ENCODE peak calls at places on chromosomes 7 and 10, in seven cellular contexts. Y is left lung; G is NB4; N is nephron progenitor cell; J is CD8-positive, alpha-beta T cell; R is HCT116; I is psoas muscle. P is an unnamed sample.
A peak's percentile ranks its signal among the peaks of the same experiment; 100 is the strongest.

GRCh38 chr7:128902761-128903585 is 7.5 kb downstream of the KCP start:
- DNase-seq in Y (no peak), G (no peak), N (no peak), J (no peak), R (no peak), I (no peak), P (peak; percentile 36)

GRCh38 chr10:61786728-61787127 is 114.8 kb upstream of the ARID5B start:
- DNase-seq in Y (no peak), G (no peak), N (no peak), J (no peak), R (peak; percentile 12), I (no peak), P (no peak)

GRCh38 chr10:91975438-91975837 is 51.9 kb downstream of the BTAF1 start:
- DNase-seq in Y (no peak), G (no peak), N (no peak), J (no peak), R (no peak), I (no peak), P (no peak)

GRCh38 chr10:70765794-70766594 is 19.2 kb downstream of the TBATA start:
- DNase-seq in Y (no peak), G (no peak), N (no peak), J (no peak), R (no peak), I (no peak), P (peak; percentile 21)

GRCh38 chr7:21367537-21367936 is 60.3 kb upstream of the SP4 start:
- DNase-seq in Y (no peak), G (no peak), N (no peak), J (no peak), R (no peak), I (no peak), P (no peak)

GRCh38 chr7:51314726-51315125 is 1.9 kb downstream of the COBL start:
- DNase-seq in Y (no peak), G (no peak), N (no peak), J (no peak), R (no peak), I (no peak), P (no peak)

GRCh38 chr10:127368937-127369336 is 172.5 kb upstream of the INSYN2A start:
- DNase-seq in Y (no peak), G (no peak), N (no peak), J (no peak), R (no peak), I (no peak), P (no peak)

GRCh38 chr7:134549366-134549765 is 456 bp downstream of the AKR1B15 start:
- DNase-seq in Y (no peak), G (no peak), N (no peak), J (no peak), R (no peak), I (no peak), P (no peak)

GRCh38 chr10:48224979-48225560 is 49.4 kb downstream of the FRMPD2 start:
- DNase-seq in Y (no peak), G (no peak), N (no peak), J (no peak), R (no peak), I (no peak), P (no peak)

GRCh38 chr7:98200364-98200763 is 10.9 kb upstream of the BHLHA15 start:
- DNase-seq in Y (no peak), G (no peak), N (no peak), J (no peak), R (no peak), I (no peak), P (no peak)

GRCh38 chr10:3895045-3895609 is 110.1 kb upstream of the KLF6 start:
- DNase-seq in Y (no peak), G (no peak), N (no peak), J (no peak), R (no peak), I (no peak), P (no peak)

GRCh38 chr7:151374726-151375125 is 33.1 kb downstream of the NUB1 start:
- DNase-seq in Y (peak; percentile 71), G (no peak), N (no peak), J (no peak), R (no peak), I (peak; percentile 50), P (no peak)

GRCh38 chr7:140562921-140563600 is 77.6 kb downstream of the DENND2A start:
- DNase-seq in Y (no peak), G (no peak), N (no peak), J (no peak), R (no peak), I (no peak), P (no peak)

GRCh38 chr10:98589007-98589406 is 142.3 kb upstream of the HPS1 start:
- DNase-seq in Y (no peak), G (no peak), N (no peak), J (no peak), R (no peak), I (no peak), P (no peak)

GRCh38 chr10:35546824-35547225 is 58.3 kb upstream of the GJD4 start:
- DNase-seq in Y (no peak), G (no peak), N (no peak), J (no peak), R (no peak), I (no peak), P (no peak)
- TF ChIP-seq CTCF in Y (no peak), G (no peak), N (no peak), J (no peak), R (no peak), I (no peak), P (no peak)

GRCh38 chr7:37853468-37853867 is 5.1 kb downstream of the NME8 start:
- DNase-seq in Y (no peak), G (peak; percentile 65), N (peak; percentile 10), J (no peak), R (peak; percentile 13), I (no peak), P (no peak)

GRCh38 chr7:37848297-37848696 is at the start of gene NME8:
- DNase-seq in Y (no peak), G (no peak), N (no peak), J (no peak), R (no peak), I (no peak), P (no peak)
- TF ChIP-seq CTCF in Y (no peak), G (no peak), N (no peak), J (no peak), R (no peak), I (no peak), P (no peak)

GRCh38 chr7:106038289-106038688 is 73.8 kb downstream of the SYPL1 start:
- DNase-seq in Y (no peak), G (no peak), N (no peak), J (no peak), R (no peak), I (no peak), P (no peak)

GRCh38 chr7:106038916-106039315 is 73.2 kb downstream of the SYPL1 start:
- DNase-seq in Y (no peak), G (no peak), N (no peak), J (no peak), R (no peak), I (no peak), P (no peak)

GRCh38 chr7:106037489-106038176 is 74.5 kb downstream of the SYPL1 start:
- DNase-seq in Y (no peak), G (no peak), N (no peak), J (no peak), R (no peak), I (no peak), P (no peak)

GRCh38 chr7:106041140-106041717 is 70.9 kb downstream of the SYPL1 start:
- DNase-seq in Y (no peak), G (peak; percentile 64), N (peak; percentile 66), J (no peak), R (peak; percentile 47), I (no peak), P (no peak)

DNA sequence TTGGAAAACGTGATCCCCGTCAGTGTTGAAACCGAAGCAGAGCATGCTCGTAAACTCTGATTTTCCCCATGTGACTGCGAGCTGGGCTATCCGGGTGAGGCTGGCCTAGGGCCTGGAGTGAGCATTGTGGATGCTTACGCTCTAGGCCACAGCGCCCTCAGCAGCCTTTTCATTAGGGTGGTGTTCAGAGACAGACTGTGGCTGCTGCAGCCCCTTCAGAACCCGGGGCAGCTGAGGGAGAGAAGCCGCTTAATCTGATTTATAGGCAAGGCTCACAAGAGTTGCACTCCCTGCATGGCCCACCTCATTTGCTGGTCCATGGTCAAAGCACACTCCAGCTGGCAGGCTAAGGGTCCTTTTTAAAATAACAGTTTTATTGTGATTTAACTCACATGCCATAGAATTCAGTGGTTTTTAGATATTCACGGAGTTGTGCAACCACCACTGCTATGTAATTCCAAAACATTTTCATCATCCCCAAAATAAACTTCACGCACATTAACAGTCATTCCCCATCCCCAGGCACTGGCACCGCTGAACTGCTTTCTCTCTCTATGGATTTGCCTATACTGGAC is 72.5 kb downstream of the SYPL1 start:
- DNase-seq in Y (no peak), G (no peak), N (peak; percentile 27), J (no peak), R (no peak), I (no peak), P (no peak)
- TF ChIP-seq CTCF in Y (no peak), G (no peak), N (no peak), J (no peak), R (no peak), I (no peak), P (no peak)

GRCh38 chr7:65037740-65038678 is 31.5 kb upstream of the ERV3-1 start:
- DNase-seq in Y (peak; percentile 98), G (peak; percentile 98), N (peak; percentile 93), J (peak; percentile 94), R (peak; percentile 82), I (peak; percentile 97), P (peak; percentile 92)
- TF ChIP-seq CTCF in Y (no peak), G (no peak), N (peak; percentile 23), J (peak; percentile 16), R (no peak), I (no peak), P (no peak)

GRCh38 chr7:23294549-23295400 is 4.4 kb upstream of the MALSU1 start:
- DNase-seq in Y (no peak), G (peak; percentile 92), N (no peak), J (no peak), R (no peak), I (no peak), P (no peak)

GRCh38 chr7:23293500-23294073 is 5.6 kb upstream of the MALSU1 start:
- DNase-seq in Y (no peak), G (no peak), N (no peak), J (no peak), R (no peak), I (no peak), P (no peak)

GRCh38 chr7:23290993-23291392 is 8.1 kb upstream of the MALSU1 start:
- DNase-seq in Y (no peak), G (no peak), N (no peak), J (no peak), R (no peak), I (no peak), P (no peak)

GRCh38 chr7:23291957-23292560 is 7.1 kb upstream of the MALSU1 start:
- DNase-seq in Y (no peak), G (no peak), N (no peak), J (no peak), R (no peak), I (no peak), P (no peak)

GRCh38 chr7:23292623-23293022 is 6.5 kb upstream of the MALSU1 start:
- DNase-seq in Y (no peak), G (no peak), N (no peak), J (no peak), R (no peak), I (no peak), P (no peak)
- TF ChIP-seq CTCF in Y (no peak), G (no peak), N (no peak), J (no peak), R (no peak), I (no peak), P (no peak)